ENCODE peak calls at places on chromosomes 3 and 15, in seven cellular contexts. N, T, M, G, W, Z and L are unnamed samples.

GRCh38 chr15:60128000-60128376 is 123.9 kb downstream of the FOXB1 start:
- DNase-seq in T (peak), N (no peak), Z (no peak), M (peak), G (no peak), W (no peak), L (peak)

GRCh38 chr15:64361259-64361658 is 5.3 kb upstream of the CSNK1G1 start:
- DNase-seq in N (no peak), T (no peak), G (no peak), Z (no peak), M (no peak), W (no peak), L (no peak)

GRCh38 chr15:75702431-75702830 is 10.2 kb downstream of the CSPG4 start:
- DNase-seq in G (no peak), M (no peak), W (no peak), T (no peak), Z (no peak), N (no peak), L (no peak)

GRCh38 chr15:65100427-65100826 is 14.6 kb downstream of the UBAP1L start:
- DNase-seq in T (no peak), N (no peak), M (no peak), W (no peak), Z (no peak), G (no peak), L (no peak)

GRCh38 chr3:101902041-101902440 is 52.7 kb downstream of the NFKBIZ start:
- DNase-seq in T (peak), G (no peak), Z (no peak), N (peak), W (no peak), M (peak), L (peak)

GRCh38 chr3:143754090-143754489 is 94.2 kb downstream of the SLC9A9 start:
- DNase-seq in Z (no peak), N (no peak), T (no peak), G (no peak), M (no peak), W (no peak), L (no peak)

GRCh38 chr3:13528217-13528801 is 20.6 kb upstream of the FBLN2 start:
- DNase-seq in Z (no peak), W (peak), N (no peak), G (no peak), T (peak), M (no peak), L (no peak)

GRCh38 chr15:41585140-41586047 is 26.4 kb downstream of the TYRO3 start:
- DNase-seq in T (peak), Z (no peak), N (no peak), W (no peak), M (peak), G (peak), L (peak)

GRCh38 chr3:155007729-155008128 is 72.4 kb upstream of the MME start:
- DNase-seq in M (no peak), W (no peak), N (no peak), Z (peak), T (no peak), G (no peak), L (no peak)

GRCh38 chr3:42159706-42160472 is 68.7 kb downstream of the TRAK1 start:
- DNase-seq in Z (peak), N (no peak), T (peak), M (peak), W (no peak), G (no peak), L (no peak)

GRCh38 chr15:83108266-83109219 is 1.1 kb downstream of the TM6SF1 start:
- DNase-seq in Z (no peak), W (peak), G (no peak), M (peak), T (peak), N (no peak), L (no peak)

GRCh38 chr3:10980216-10980799 is 12.2 kb upstream of the SLC6A1 start:
- DNase-seq in M (no peak), W (no peak), Z (no peak), G (no peak), T (no peak), N (no peak), L (no peak)

GRCh38 chr3:188362405-188362831 is 208.5 kb downstream of the LPP start:
- DNase-seq in T (peak), W (peak), M (peak), N (peak), Z (no peak), G (no peak), L (peak)

GRCh38 chr3:184295771-184296170 is 3.3 kb upstream of the PSMD2 start:
- DNase-seq in N (no peak), G (no peak), M (no peak), Z (no peak), T (no peak), W (no peak), L (no peak)

GRCh38 chr3:31170932-31171670 is 276.6 kb upstream of the GADL1 start:
- DNase-seq in M (peak), N (peak), Z (no peak), G (no peak), W (no peak), T (peak), L (peak)

GRCh38 chr3:30544811-30545210 is 61.6 kb upstream of the TGFBR2 start:
- DNase-seq in Z (no peak), T (peak), G (no peak), M (peak), N (peak), W (no peak), L (peak)

GRCh38 chr3:190734490-190734889 is 128.0 kb downstream of the GMNC start:
- DNase-seq in M (no peak), Z (no peak), T (no peak), W (no peak), N (no peak), G (no peak), L (no peak)

GRCh38 chr15:88274534-88275460 is 18.3 kb upstream of the NTRK3 start:
- DNase-seq in W (peak), M (peak), T (peak), Z (peak), G (peak), N (peak), L (no peak)

GRCh38 chr15:74988007-74988800 is 7.2 kb upstream of the SCAMP5 start:
- DNase-seq in M (no peak), Z (no peak), G (peak), N (no peak), T (peak), W (peak), L (no peak)

GRCh38 chr3:163939926-163940325 is 1138.4 kb downstream of the SI start:
- DNase-seq in T (no peak), W (no peak), M (no peak), N (no peak), Z (no peak), G (no peak), L (peak)

GRCh38 chr3:133955892-133956291 is 60.2 kb upstream of the RAB6B start:
- DNase-seq in W (no peak), T (no peak), N (no peak), M (no peak), Z (peak), G (no peak), L (no peak)

GRCh38 chr3:70247955-70248354 is 64.5 kb downstream of the MDFIC2 start:
- DNase-seq in N (no peak), M (no peak), G (no peak), Z (no peak), W (no peak), T (no peak), L (peak)

GRCh38 chr3:126451511-126451910 is 24.2 kb downstream of the ZXDC start:
- DNase-seq in T (no peak), M (no peak), N (no peak), W (no peak), Z (no peak), G (no peak), L (no peak)

GRCh38 chr15:53974813-53975212 is 3.4 kb upstream of the UNC13C start:
- DNase-seq in W (no peak), M (no peak), G (no peak), Z (no peak), T (no peak), N (no peak), L (no peak)

GRCh38 chr3:155946178-155946577 is 75.7 kb downstream of the GMPS start:
- DNase-seq in T (peak), G (no peak), Z (no peak), N (peak), W (no peak), M (peak), L (peak)

GRCh38 chr3:15097889-15098288 is 1.1 kb downstream of the RBSN start:
- DNase-seq in W (peak), G (peak), M (peak), T (peak), Z (no peak), N (peak), L (peak)

GRCh38 chr15:50519740-50520425 is 26.6 kb downstream of the USP50 start:
- DNase-seq in W (no peak), G (no peak), M (no peak), Z (no peak), N (no peak), T (no peak), L (no peak)

GRCh38 chr3:73509066-73509465 is 115.7 kb downstream of the PDZRN3 start:
- DNase-seq in T (no peak), W (no peak), G (no peak), M (no peak), Z (no peak), N (no peak), L (no peak)

GRCh38 chr3:128482175-128482856 is 10.7 kb downstream of the GATA2 start:
- DNase-seq in T (peak), M (no peak), W (no peak), Z (no peak), G (no peak), N (no peak), L (no peak)

GRCh38 chr3:29942297-29942696 is 661.4 kb downstream of the RBMS3 start:
- DNase-seq in G (no peak), W (no peak), Z (no peak), M (no peak), T (no peak), N (no peak), L (no peak)

GRCh38 chr3:184466413-184466960 is 86.6 kb downstream of the CHRD start:
- DNase-seq in T (peak), M (peak), W (no peak), N (no peak), Z (no peak), G (no peak), L (peak)

GRCh38 chr3:126807795-126808194 is 103.8 kb downstream of the CHCHD6 start:
- DNase-seq in G (no peak), W (no peak), M (no peak), N (no peak), T (peak), Z (no peak), L (peak)

GRCh38 chr3:177468816-177469590 is 271.7 kb upstream of the TBL1XR1 start:
- DNase-seq in N (no peak), G (no peak), Z (no peak), T (peak), W (no peak), M (peak), L (peak)

GRCh38 chr15:100704281-100705055 is 102.1 kb downstream of the ASB7 start:
- DNase-seq in G (no peak), N (no peak), W (no peak), Z (no peak), T (peak), M (peak), L (peak)

GRCh38 chr15:51108933-51109550 is 14.3 kb upstream of the TNFAIP8L3 start:
- DNase-seq in Z (no peak), W (no peak), N (peak), T (peak), M (peak), G (no peak), L (peak)

GRCh38 chr15:37093480-37094410 is 6.6 kb downstream of the MEIS2 start:
- DNase-seq in W (no peak), M (no peak), Z (no peak), G (no peak), N (no peak), T (peak), L (peak)

GRCh38 chr15:72182244-72182643 is 15.3 kb downstream of the GRAMD2A start:
- DNase-seq in T (no peak), W (no peak), M (no peak), N (no peak), Z (no peak), G (no peak), L (no peak)